ENCODE peak calls at places on chromosome 13, in six cellular contexts. V is K562; O is CD4-positive, alpha-beta memory T cell; N is ovary; C is iPS DF 6.9; E is heart right ventricle. U is an unnamed sample.

GRCh38 chr13:51997641-51998330 is 13.5 kb downstream of the ATP7B start:
- DNase-seq in V (peak), O (no peak), N (no peak), C (no peak), E (no peak), U (peak)

GRCh38 chr13:85657942-85658341 is 141.3 kb downstream of the SLITRK6 start:
- DNase-seq in V (no peak), O (no peak), N (no peak), C (no peak), E (no peak), U (no peak)

GRCh38 chr13:48896312-48896711 is 79.4 kb upstream of the FNDC3A start:
- DNase-seq in V (peak), O (no peak), N (no peak), C (no peak), E (no peak), U (no peak)

GRCh38 chr13:70568571-70568970 is 460.3 kb upstream of the KLHL1 start:
- DNase-seq in V (peak), O (no peak), N (no peak), C (peak), E (no peak), U (peak)

GRCh38 chr13:98265669-98266551 is 88.8 kb upstream of the RNF113B start:
- DNase-seq in V (no peak), O (no peak), N (no peak), C (no peak), E (no peak), U (no peak)

GRCh38 chr13:25324100-25324499 is 22.7 kb downstream of the NUP58 start:
- DNase-seq in V (no peak), O (no peak), N (no peak), C (no peak), E (no peak), U (no peak)

GRCh38 chr13:114149774-114150740 is 17.6 kb upstream of the RASA3 start:
- DNase-seq in V (no peak), O (no peak), N (no peak), C (no peak), E (no peak), U (peak)

GRCh38 chr13:50788551-50788950 is 54.9 kb downstream of the DLEU7 start:
- DNase-seq in V (no peak), O (no peak), N (no peak), C (no peak), E (no peak), U (no peak)

GRCh38 chr13:38753878-38754277 is 67.0 kb downstream of the FREM2 start:
- DNase-seq in V (no peak), O (no peak), N (no peak), C (no peak), E (no peak), U (peak)

GRCh38 chr13:32314968-32315254 is 252 bp downstream of the ZAR1L start:
- DNase-seq in V (peak), O (peak), N (no peak), C (peak), E (no peak), U (peak)

GRCh38 chr13:23979361-23980159 is 82.3 kb upstream of the C1QTNF9B start:
- DNase-seq in V (no peak), O (peak), N (peak), C (peak), E (peak), U (peak)

GRCh38 chr13:113875829-113876228 is 12.0 kb upstream of the GAS6 start:
- DNase-seq in V (no peak), O (peak), N (no peak), C (no peak), E (no peak), U (no peak)

GRCh38 chr13:101116826-101117225 is 299.5 kb downstream of the NALCN start:
- DNase-seq in V (no peak), O (no peak), N (no peak), C (no peak), E (no peak), U (no peak)

GRCh38 chr13:66887088-66887487 is 343.0 kb downstream of the PCDH9 start:
- DNase-seq in V (no peak), O (no peak), N (no peak), C (no peak), E (no peak), U (no peak)

GRCh38 chr13:76879211-76879875 is 6.9 kb downstream of the KCTD12 start:
- DNase-seq in V (no peak), O (peak), N (peak), C (no peak), E (peak), U (no peak)

GRCh38 chr13:110726726-110727125 is 13.2 kb downstream of the ING1 start:
- DNase-seq in V (no peak), O (peak), N (no peak), C (no peak), E (no peak), U (no peak)

GRCh38 chr13:70623260-70623659 is 515.0 kb upstream of the KLHL1 start:
- DNase-seq in V (peak), O (no peak), N (no peak), C (no peak), E (no peak), U (no peak)

GRCh38 chr13:51856027-51856736 is 5.6 kb upstream of the CCDC70 start:
- DNase-seq in V (peak), O (no peak), N (no peak), C (no peak), E (no peak), U (no peak)

GRCh38 chr13:20182231-20182846 is 10.4 kb downstream of the GJB2 start:
- DNase-seq in V (peak), O (peak), N (no peak), C (no peak), E (no peak), U (peak)

GRCh38 chr13:50635504-50635903 is 208.0 kb downstream of the DLEU7 start:
- DNase-seq in V (no peak), O (no peak), N (peak), C (no peak), E (no peak), U (no peak)

GRCh38 chr13:75226755-75227435 is 255.1 kb downstream of the TBC1D4 start:
- DNase-seq in V (no peak), O (no peak), N (no peak), C (no peak), E (no peak), U (no peak)

GRCh38 chr13:44373601-44374347 is at the start of gene SERP2:
- DNase-seq in V (no peak), O (no peak), N (peak), C (no peak), E (peak), U (peak)

GRCh38 chr13:82439159-82439904 is 1442.9 kb downstream of the SLITRK1 start:
- DNase-seq in V (no peak), O (no peak), N (no peak), C (no peak), E (no peak), U (no peak)

GRCh38 chr13:109740721-109741120 is 45.7 kb downstream of the IRS2 start:
- DNase-seq in V (no peak), O (no peak), N (no peak), C (no peak), E (no peak), U (no peak)

GRCh38 chr13:50403311-50403710 is 388.1 kb downstream of the KCNRG start:
- DNase-seq in V (no peak), O (no peak), N (no peak), C (no peak), E (no peak), U (no peak)

GRCh38 chr13:66546534-66547379 is 683.4 kb downstream of the PCDH9 start:
- DNase-seq in V (no peak), O (no peak), N (no peak), C (no peak), E (no peak), U (no peak)

GRCh38 chr13:34752561-34752960 is 189.5 kb upstream of the NBEA start:
- DNase-seq in V (no peak), O (no peak), N (no peak), C (no peak), E (no peak), U (no peak)

GRCh38 chr13:94712812-94713555 is 639 bp upstream of the SOX21 start:
- DNase-seq in V (no peak), O (no peak), N (no peak), C (no peak), E (no peak), U (peak)

GRCh38 chr13:46633416-46633815 is 80.4 kb downstream of the LRCH1 start:
- DNase-seq in V (no peak), O (no peak), N (no peak), C (no peak), E (no peak), U (no peak)

GRCh38 chr13:43933378-43933777 is 53.7 kb downstream of the LACC1 start:
- DNase-seq in V (no peak), O (no peak), N (no peak), C (no peak), E (no peak), U (no peak)

GRCh38 chr13:106917673-106918652 is 350.0 kb upstream of the ARGLU1 start:
- DNase-seq in V (peak), O (peak), N (peak), C (peak), E (peak), U (peak)

GRCh38 chr13:106917024-106917491 is 349.1 kb upstream of the ARGLU1 start:
- DNase-seq in V (no peak), O (no peak), N (no peak), C (no peak), E (peak), U (peak)

GRCh38 chr13:106922384-106922783 is 354.4 kb upstream of the ARGLU1 start:
- DNase-seq in V (no peak), O (no peak), N (no peak), C (no peak), E (no peak), U (no peak)

GRCh38 chr13:106919093-106919492 is 351.2 kb upstream of the ARGLU1 start:
- DNase-seq in V (no peak), O (no peak), N (no peak), C (no peak), E (no peak), U (no peak)

DNA sequence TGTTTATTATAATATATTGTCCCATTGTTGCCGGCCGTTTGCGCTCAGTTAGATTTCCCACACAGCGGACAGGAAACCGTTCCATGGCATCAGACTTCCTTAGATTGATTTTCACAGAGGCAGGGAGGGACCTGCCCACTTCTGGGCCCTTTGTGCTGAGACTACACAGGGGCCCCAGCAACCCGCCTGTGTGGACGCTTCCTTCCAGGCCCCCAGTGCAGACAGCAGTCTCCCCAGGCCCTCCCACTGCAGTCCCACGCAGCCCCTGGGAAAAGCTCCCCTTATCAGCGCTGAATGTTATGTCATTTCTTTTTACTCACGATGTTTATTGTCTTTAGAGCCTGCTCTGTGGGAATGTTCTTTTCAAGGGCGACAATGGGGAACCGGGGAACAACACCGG is 351.7 kb upstream of the ARGLU1 start:
- DNase-seq in V (no peak), O (no peak), N (no peak), C (no peak), E (peak), U (no peak)
- H3K4me3 ChIP-seq in V (no peak), O (no peak), N (no peak), C (no peak), E (peak), U (no peak)

DNA sequence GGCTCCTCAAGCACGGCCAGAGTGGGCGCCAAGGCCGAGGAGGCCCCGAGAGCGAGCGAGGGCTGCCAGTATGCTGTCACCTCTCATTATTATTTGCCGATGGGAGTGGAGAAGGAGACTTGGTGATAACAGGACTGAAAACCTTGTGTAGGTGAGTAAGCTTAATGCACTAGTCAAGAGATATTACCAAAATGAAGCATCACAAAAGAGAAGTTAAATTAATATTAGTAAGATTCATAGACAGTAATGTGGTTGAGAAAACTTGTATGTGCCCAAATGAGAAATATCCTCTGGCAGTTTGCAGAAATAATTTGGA is 204.5 kb upstream of the SLITRK1 start:
- DNase-seq in V (no peak), O (no peak), N (no peak), C (no peak), E (no peak), U (no peak)
- H3K4me3 ChIP-seq in V (no peak), O (no peak), N (no peak), C (no peak), E (no peak), U (no peak)

DNA sequence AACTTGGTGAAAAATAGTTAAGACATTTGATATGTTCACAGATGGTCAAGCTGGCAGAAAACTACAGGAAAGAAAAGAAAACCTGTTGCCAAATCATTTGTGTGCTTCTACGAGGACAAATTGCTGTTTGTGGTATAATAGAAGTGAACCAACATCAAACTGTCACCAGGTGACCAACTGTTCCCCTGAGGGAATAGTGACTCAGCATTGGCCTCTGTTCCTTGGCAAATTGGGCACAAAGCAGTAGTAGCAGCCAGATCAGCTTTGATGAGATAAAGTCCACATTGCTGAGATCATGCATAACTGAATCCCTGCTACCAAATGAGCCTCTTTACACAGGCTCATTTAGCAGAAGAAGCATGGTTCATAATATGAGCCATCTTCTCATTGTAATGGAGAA is 103.5 kb downstream of the POSTN start:
- DNase-seq in V (no peak), O (no peak), N (no peak), C (no peak), E (no peak), U (no peak)
- H3K4me3 ChIP-seq in V (no peak), O (no peak), N (no peak), C (no peak), E (no peak), U (no peak)

GRCh38 chr13:72061613-72062012 is 194.6 kb upstream of the DACH1 start:
- DNase-seq in V (no peak), O (no peak), N (no peak), C (no peak), E (no peak), U (no peak)
- H3K4me3 ChIP-seq in V (no peak), O (no peak), N (no peak), C (no peak), E (no peak), U (no peak)

DNA sequence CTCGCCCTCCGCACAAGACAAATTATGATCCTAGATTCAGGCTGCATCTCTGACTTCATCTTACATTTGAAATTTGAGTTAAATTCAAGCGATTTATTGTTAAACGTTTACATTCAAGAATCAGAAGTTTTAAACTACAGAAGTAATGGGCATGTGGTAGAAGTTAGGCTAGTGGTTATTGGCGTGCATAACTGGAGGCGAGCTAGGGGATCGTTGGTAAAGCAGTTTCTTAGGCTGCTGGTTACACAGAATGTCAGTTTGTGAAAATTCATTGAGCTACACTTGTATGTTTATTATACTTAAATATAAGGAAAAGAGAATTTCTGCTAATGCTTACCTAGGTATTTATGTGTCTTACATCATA is 733 bp upstream of the CDX2 start:
- DNase-seq in V (no peak), O (no peak), N (no peak), C (no peak), E (no peak), U (no peak)
- H3K4me3 ChIP-seq in V (no peak), O (no peak), N (no peak), C (no peak), E (no peak), U (no peak)

DNA sequence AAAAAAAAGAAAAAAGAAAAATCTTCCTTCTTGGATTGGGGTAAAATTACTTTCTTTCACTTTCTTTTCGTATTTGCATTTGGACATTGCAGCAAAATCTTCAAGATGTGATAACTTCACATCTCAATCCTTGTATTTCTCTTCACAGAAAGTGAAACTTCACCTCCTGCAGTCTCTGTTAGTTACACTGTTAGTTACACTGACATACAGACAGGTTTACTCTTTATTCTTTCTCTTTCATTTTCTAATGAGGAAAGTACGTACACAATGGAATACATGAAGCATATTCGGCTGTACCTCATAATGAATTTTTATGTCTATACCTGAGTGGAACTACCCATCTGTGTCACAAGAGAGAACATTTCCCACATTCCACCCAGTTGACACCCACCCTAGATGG is 459.1 kb upstream of the GPC6 start:
- DNase-seq in V (no peak), O (no peak), N (no peak), C (no peak), E (no peak), U (no peak)
- H3K4me3 ChIP-seq in V (no peak), O (no peak), N (no peak), C (no peak), E (no peak), U (no peak)

DNA sequence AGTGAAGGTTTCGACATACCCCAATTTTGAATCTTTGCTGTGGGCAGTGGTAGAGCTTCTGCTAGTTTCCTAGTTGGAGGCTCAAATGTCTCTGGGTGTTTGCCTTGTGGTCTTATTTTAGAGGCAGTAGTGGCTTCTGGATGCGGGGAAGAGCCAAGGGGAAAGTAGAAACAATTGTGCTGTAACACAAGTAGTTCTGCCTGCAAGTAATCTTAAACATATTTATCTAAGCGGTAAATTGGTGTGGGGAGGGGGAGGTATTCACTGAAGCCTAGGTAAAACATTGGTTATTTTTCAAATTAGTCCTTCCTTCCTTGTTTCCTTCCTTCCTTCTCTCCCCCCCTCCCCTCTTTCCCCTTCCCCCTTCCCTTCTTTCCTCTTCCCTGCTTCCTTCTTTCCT is at the start of gene PCDH20:
- DNase-seq in V (no peak), O (no peak), N (no peak), C (no peak), E (no peak), U (no peak)
- H3K4me3 ChIP-seq in V (no peak), O (no peak), N (peak), C (peak), E (peak), U (peak)

DNA sequence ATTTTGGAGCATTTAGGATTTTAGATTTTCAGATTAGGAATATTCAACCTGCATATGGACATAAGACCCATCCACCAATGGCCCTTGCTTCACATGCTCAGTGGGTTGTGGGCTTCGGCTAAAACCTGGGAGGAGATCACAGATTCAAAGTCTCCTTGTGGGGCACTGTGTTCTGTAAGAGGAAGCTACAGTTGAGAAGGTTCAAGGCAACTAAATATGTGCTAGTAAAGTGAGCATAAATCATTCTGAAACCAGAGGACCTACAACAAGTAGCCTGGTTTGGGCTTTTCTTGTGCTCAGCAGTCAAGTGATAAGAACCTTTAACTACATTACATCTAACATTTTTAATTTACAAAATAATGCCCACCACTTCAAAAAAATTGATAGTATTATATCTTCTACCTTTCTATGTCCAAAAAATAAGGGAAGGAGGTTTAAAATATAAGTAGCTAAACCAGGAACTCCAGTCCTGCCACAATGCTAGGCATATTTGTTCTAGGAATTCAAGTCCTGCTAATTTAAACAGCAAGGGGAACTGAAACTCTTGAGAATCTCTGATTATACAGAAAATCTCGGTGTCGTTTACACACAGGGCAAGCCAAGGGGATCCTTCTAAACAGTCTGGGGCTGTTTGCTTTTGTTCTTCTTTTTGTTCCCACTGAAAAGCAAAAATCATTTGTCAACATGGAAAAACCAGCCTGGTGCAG is 36.6 kb downstream of the FOXO1 start:
- DNase-seq in V (no peak), O (no peak), N (no peak), C (no peak), E (no peak), U (no peak)
- H3K4me3 ChIP-seq in V (no peak), O (no peak), N (no peak), C (no peak), E (no peak), U (no peak)

GRCh38 chr13:28558567-28558966 is 63.6 kb upstream of the FLT1 start:
- DNase-seq in V (no peak), O (no peak), N (no peak), C (no peak), E (no peak), U (no peak)

GRCh38 chr13:28560612-28561011 is 65.7 kb upstream of the FLT1 start:
- DNase-seq in V (no peak), O (no peak), N (no peak), C (no peak), E (no peak), U (no peak)

GRCh38 chr13:28559636-28560259 is 64.8 kb upstream of the FLT1 start:
- DNase-seq in V (no peak), O (no peak), N (no peak), C (no peak), E (no peak), U (no peak)

GRCh38 chr13:28558126-28558525 is 63.2 kb upstream of the FLT1 start:
- DNase-seq in V (no peak), O (no peak), N (no peak), C (no peak), E (no peak), U (no peak)

GRCh38 chr13:28557725-28558124 is 62.8 kb upstream of the FLT1 start:
- DNase-seq in V (no peak), O (no peak), N (no peak), C (no peak), E (no peak), U (no peak)
- H3K4me3 ChIP-seq in V (no peak), O (no peak), N (no peak), C (no peak), E (no peak), U (no peak)